ENCODE peak calls at places on chromosomes 1 and 21, in ten cellular contexts. I is Panc1, D is suprapubic skin, Z is DND-41, K is fibroblast of lung, W is SK-N-SH, H is A549, R is breast epithelium, F is adipocyte, X is transverse colon. J is an unnamed sample.
A peak's percentile ranks its signal among the peaks of the same experiment; 100 is the strongest.

GRCh38 chr1:246907472-246907871 is 24.3 kb downstream of the AHCTF1 start:
- DNase-seq in I (no peak), D (no peak), Z (peak; percentile 43), K (peak; percentile 86), W (peak; percentile 26), H (no peak), R (no peak), F (peak; percentile 75), X (peak; percentile 20), J (no peak)

GRCh38 chr1:158329807-158330206 is 1.5 kb downstream of the CD1B start:
- DNase-seq in I (no peak), D (no peak), Z (peak; percentile 86), K (no peak), W (no peak), H (peak; percentile 4), R (no peak), F (no peak), X (no peak), J (no peak)

GRCh38 chr1:76799700-76800099 is 67.6 kb upstream of the ST6GALNAC5 start:
- DNase-seq in I (no peak), D (no peak), Z (no peak), K (no peak), W (peak; percentile 24), H (no peak), R (no peak), F (no peak), X (no peak), J (no peak)

GRCh38 chr1:22406722-22407495 is 44.7 kb upstream of the ZBTB40 start:
- DNase-seq in I (no peak), D (no peak), Z (no peak), K (no peak), W (no peak), H (no peak), R (no peak), F (no peak), X (no peak), J (no peak)

GRCh38 chr21:32442566-32443318 is 30.2 kb downstream of the EVA1C start:
- DNase-seq in I (no peak), D (no peak), Z (no peak), K (no peak), W (no peak), H (no peak), R (no peak), F (no peak), X (no peak), J (no peak)

GRCh38 chr1:235835226-235835625 is 31.5 kb downstream of the LYST start:
- DNase-seq in I (no peak), D (no peak), Z (no peak), K (peak; percentile 61), W (no peak), H (no peak), R (no peak), F (no peak), X (peak; percentile 25), J (no peak)

GRCh38 chr1:68230901-68231626 is 1.3 kb downstream of the WLS start:
- DNase-seq in I (no peak), D (peak; percentile 74), Z (no peak), K (no peak), W (peak; percentile 63), H (no peak), R (peak; percentile 34), F (peak; percentile 55), X (peak; percentile 34), J (no peak)

GRCh38 chr1:5974631-5975030 is 17.6 kb downstream of the NPHP4 start:
- DNase-seq in I (no peak), D (peak; percentile 22), Z (peak; percentile 20), K (no peak), W (no peak), H (no peak), R (no peak), F (no peak), X (no peak), J (no peak)

GRCh38 chr1:32984829-32985310 is 20.3 kb upstream of the RNF19B start:
- DNase-seq in I (no peak), D (no peak), Z (no peak), K (no peak), W (no peak), H (no peak), R (no peak), F (no peak), X (no peak), J (no peak)

GRCh38 chr1:53524428-53525400 is 65.5 kb downstream of the DMRTB1 start:
- DNase-seq in I (no peak), D (no peak), Z (no peak), K (no peak), W (peak; percentile 82), H (no peak), R (no peak), F (no peak), X (no peak), J (no peak)

GRCh38 chr1:204885288-204885711 is 14.6 kb downstream of the NFASC start:
- DNase-seq in I (no peak), D (no peak), Z (no peak), K (no peak), W (no peak), H (no peak), R (peak; percentile 90), F (peak; percentile 45), X (peak; percentile 40), J (no peak)
- H3K4me1 ChIP-seq in I (no peaks in the 10 kb centered on the region), D (no peaks in the 10 kb centered on the region), Z (no peaks in the 10 kb centered on the region), K (no peaks in the 10 kb centered on the region), W (peaks cover 16% of the 10 kb centered on the region), H (no peaks in the 10 kb centered on the region), R (no peaks in the 10 kb centered on the region), F (peaks cover 65% of the 10 kb centered on the region), X (no peaks in the 10 kb centered on the region), J (no peaks in the 10 kb centered on the region)

DNA sequence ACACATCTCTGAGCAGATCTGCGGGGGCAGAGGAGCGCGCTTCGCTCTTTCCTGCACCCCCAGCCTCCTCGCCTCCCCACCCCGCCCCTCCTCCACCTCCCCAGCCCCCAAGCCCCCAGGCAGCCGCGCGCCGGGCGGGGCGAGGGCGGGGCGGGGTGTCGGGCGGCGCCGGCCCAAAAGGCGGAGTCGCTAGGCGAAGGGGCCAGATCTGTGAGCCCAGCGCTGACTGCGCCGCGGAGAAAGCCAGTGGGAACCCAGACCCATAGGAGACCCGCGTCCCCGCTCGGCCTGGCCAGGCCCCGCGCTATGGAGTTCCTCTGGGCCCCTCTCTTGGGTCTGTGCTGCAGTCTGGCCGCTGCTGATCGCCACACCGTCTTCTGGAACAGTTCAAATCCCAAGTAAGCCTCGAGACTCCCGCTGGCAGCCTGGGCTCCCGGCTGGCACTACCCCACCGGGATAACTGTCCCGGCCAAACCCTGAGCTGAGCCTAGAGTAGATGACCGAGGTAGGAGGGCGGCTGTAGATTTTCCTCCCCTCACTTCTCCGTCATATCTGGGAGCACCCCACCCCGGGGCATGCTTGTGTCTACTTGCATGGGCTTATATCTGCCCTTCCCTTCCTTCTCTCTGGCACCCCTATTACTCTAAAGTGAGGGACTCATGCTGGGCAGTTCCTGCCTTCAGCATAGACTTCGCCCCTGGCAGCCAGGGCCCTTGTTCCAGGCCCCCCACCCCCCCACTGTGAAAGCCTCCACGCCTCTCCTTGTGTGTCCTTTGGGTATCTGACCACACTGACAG is at the start of gene EFNA1:
- DNase-seq in I (no peak), D (peak; percentile 81), Z (peak; percentile 52), K (peak; percentile 5), W (peak; percentile 84), H (no peak), R (peak; percentile 61), F (peak; percentile 76), X (peak; percentile 81), J (peak; percentile 30)
- H3K4me1 ChIP-seq in I (peaks cover 59% of the 10 kb centered on the region), D (peaks cover 85% of the 10 kb centered on the region), Z (peaks cover 29% of the 10 kb centered on the region), K (peaks cover 2% of the 10 kb centered on the region), W (peaks cover 45% of the 10 kb centered on the region), H (peaks cover 59% of the 10 kb centered on the region), R (peaks cover 24% of the 10 kb centered on the region), F (peaks cover 39% of the 10 kb centered on the region), X (peaks cover 70% of the 10 kb centered on the region), J (peaks cover 34% of the 10 kb centered on the region)

DNA sequence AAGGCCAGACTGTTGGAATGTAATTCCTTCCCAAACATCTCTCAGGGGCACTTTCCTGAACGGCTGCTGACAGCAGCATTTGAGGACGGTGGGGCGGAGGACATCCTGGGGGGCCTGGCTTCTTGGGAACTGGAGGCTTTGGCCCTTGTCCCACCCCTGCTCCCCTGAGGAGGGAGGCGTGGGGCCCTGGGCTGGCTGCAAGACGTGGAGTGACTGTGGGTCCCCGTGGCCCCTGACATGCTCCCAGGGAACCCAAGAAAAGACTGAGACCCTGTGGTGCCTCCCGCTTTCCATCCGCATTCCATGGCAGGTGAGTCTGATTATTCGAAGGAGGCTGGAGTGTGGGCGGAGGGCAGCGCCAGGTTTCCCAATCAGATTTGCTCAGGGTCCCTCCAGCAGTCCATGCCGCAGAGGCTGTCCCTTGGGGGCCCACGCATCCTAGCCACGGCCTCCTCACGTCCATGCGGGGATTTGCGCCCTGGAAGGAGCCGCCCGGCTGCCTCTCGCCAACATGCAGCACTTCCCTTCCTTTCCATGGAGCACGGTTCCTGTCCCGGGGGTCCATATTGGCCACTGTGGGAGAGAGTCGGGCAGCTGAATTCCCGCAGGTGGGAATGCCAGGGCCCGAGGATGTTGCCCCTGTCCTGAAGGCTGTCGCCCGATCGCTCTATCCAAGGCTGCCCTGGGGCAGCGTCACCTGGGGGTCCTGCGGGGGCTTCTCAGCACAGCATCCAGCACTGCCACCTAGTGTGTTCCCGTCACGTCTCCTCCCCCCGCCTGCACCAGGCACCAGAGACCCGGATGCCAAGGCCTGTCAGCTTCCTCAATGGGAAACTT is 69.0 kb downstream of the FAAP20 start:
- DNase-seq in I (no peak), D (peak; percentile 48), Z (no peak), K (no peak), W (no peak), H (no peak), R (no peak), F (no peak), X (no peak), J (no peak)
- H3K4me1 ChIP-seq in I (no peaks in the 10 kb centered on the region), D (peaks cover 17% of the 10 kb centered on the region), Z (peaks cover 7% of the 10 kb centered on the region), K (no peaks in the 10 kb centered on the region), W (no peaks in the 10 kb centered on the region), H (no peaks in the 10 kb centered on the region), R (no peaks in the 10 kb centered on the region), F (peaks cover 3% of the 10 kb centered on the region), X (no peaks in the 10 kb centered on the region), J (peaks cover 6% of the 10 kb centered on the region)

GRCh38 chr1:212743901-212744475 is 44.3 kb upstream of the BATF3 start:
- DNase-seq in I (no peak), D (no peak), Z (no peak), K (no peak), W (no peak), H (no peak), R (no peak), F (peak; percentile 47), X (no peak), J (no peak)
- H3K4me1 ChIP-seq in I (peaks cover 2% of the 10 kb centered on the region), D (no peaks in the 10 kb centered on the region), Z (no peaks in the 10 kb centered on the region), K (no peaks in the 10 kb centered on the region), W (no peaks in the 10 kb centered on the region), H (no peaks in the 10 kb centered on the region), R (no peaks in the 10 kb centered on the region), F (no peaks in the 10 kb centered on the region), X (no peaks in the 10 kb centered on the region), J (peaks cover 12% of the 10 kb centered on the region)

J was measured in CD8-positive, alpha-beta memory T cell.